ENCODE peak calls at places on chromosomes 5 and 9, in six cellular contexts. W, F, Q, E, Y and S are unnamed samples.

GRCh38 chr5:60101561-60101960 is 208.0 kb upstream of the PDE4D start:
- DNase-seq in W (no peak), F (no peak), Q (no peak), E (no peak), Y (no peak), S (no peak)

GRCh38 chr9:13358128-13358527 is 78.6 kb upstream of the MPDZ start:
- DNase-seq in W (no peak), F (no peak), Q (no peak), E (no peak), Y (peak; percentile 91), S (no peak)

GRCh38 chr9:134967547-134967930 is 49.8 kb upstream of the FCN1 start:
- DNase-seq in W (no peak), F (no peak), Q (no peak), E (no peak), Y (no peak), S (no peak)

GRCh38 chr9:127293767-127294166 is 29.2 kb downstream of the GARNL3 start:
- DNase-seq in W (no peak), F (no peak), Q (no peak), E (no peak), Y (no peak), S (no peak)

GRCh38 chr5:174514983-174515394 is 209.4 kb upstream of the MSX2 start:
- DNase-seq in W (no peak), F (no peak), Q (no peak), E (no peak), Y (no peak), S (no peak)

GRCh38 chr5:144206136-144206535 is 35.5 kb downstream of the KCTD16 start:
- DNase-seq in W (no peak), F (no peak), Q (no peak), E (no peak), Y (peak; percentile 42), S (no peak)

GRCh38 chr5:158537343-158537742 is 562.4 kb downstream of the EBF1 start:
- DNase-seq in W (no peak), F (no peak), Q (no peak), E (no peak), Y (no peak), S (no peak)

GRCh38 chr9:124392855-124393460 is 22.3 kb downstream of the PSMB7 start:
- DNase-seq in W (no peak), F (no peak), Q (peak; percentile 19), E (no peak), Y (peak; percentile 96), S (no peak)

GRCh38 chr5:34998058-34998789 is 49.5 kb downstream of the AGXT2 start:
- DNase-seq in W (no peak), F (no peak), Q (no peak), E (no peak), Y (peak; percentile 82), S (no peak)

GRCh38 chr5:4020386-4020785 is 424.8 kb downstream of the IRX1 start:
- DNase-seq in W (no peak), F (no peak), Q (no peak), E (no peak), Y (peak; percentile 5), S (no peak)

GRCh38 chr9:137297966-137298365 is 4.1 kb downstream of the NRARP start:
- DNase-seq in W (no peak), F (no peak), Q (no peak), E (no peak), Y (no peak), S (no peak)

GRCh38 chr5:145908206-145908945 is 28.0 kb upstream of the SH3RF2 start:
- DNase-seq in W (no peak), F (no peak), Q (no peak), E (no peak), Y (no peak), S (no peak)

GRCh38 chr5:94811341-94811740 is 192.9 kb downstream of the SLF1 start:
- DNase-seq in W (no peak), F (no peak), Q (no peak), E (no peak), Y (no peak), S (no peak)